ENCODE peak calls at places on chromosomes 11 and 22, in nine cellular contexts. X, N, W, L, Q, J, H, O and C are unnamed samples.

GRCh38 chr11:47186076-47186936 is at the start of gene PACSIN3:
- DNase-seq in X (peak), N (peak), W (peak), L (no peak), Q (peak), J (peak), H (peak), O (peak), C (peak)

GRCh38 chr11:86617502-86617901 is 54.9 kb downstream of the ME3 start:
- DNase-seq in X (no peak), N (no peak), W (peak), L (no peak), Q (no peak), J (no peak), H (no peak), O (no peak), C (no peak)

GRCh38 chr11:107999759-108000455 is 8.8 kb upstream of the CUL5 start:
- DNase-seq in X (no peak), N (peak), W (peak), L (no peak), Q (no peak), J (no peak), H (no peak), O (peak), C (peak)

GRCh38 chr11:33294797-33295196 is 37.6 kb downstream of the HIPK3 start:
- DNase-seq in X (no peak), N (no peak), W (no peak), L (no peak), Q (no peak), J (no peak), H (no peak), O (no peak), C (no peak)

GRCh38 chr22:38967451-38968450 is 10.3 kb downstream of the APOBEC3A start:
- DNase-seq in X (no peak), N (no peak), W (no peak), L (no peak), Q (no peak), J (peak), H (peak), O (no peak), C (no peak)

GRCh38 chr11:124581817-124582216 is 12.0 kb downstream of the OR8A1 start:
- DNase-seq in X (no peak), N (no peak), W (no peak), L (no peak), Q (no peak), J (no peak), H (no peak), O (peak), C (no peak)

GRCh38 chr11:96704847-96705246 is 315.0 kb downstream of the JRKL start:
- DNase-seq in X (no peak), N (no peak), W (peak), L (no peak), Q (no peak), J (no peak), H (no peak), O (peak), C (no peak)

GRCh38 chr11:112298535-112298934 is 37.9 kb upstream of the PLET1 start:
- DNase-seq in X (no peak), N (no peak), W (no peak), L (no peak), Q (no peak), J (peak), H (no peak), O (no peak), C (no peak)

GRCh38 chr11:74870485-74870884 is 78.4 kb downstream of the XRRA1 start:
- DNase-seq in X (no peak), N (peak), W (peak), L (no peak), Q (no peak), J (no peak), H (no peak), O (peak), C (no peak)

GRCh38 chr11:104916442-104916841 is 18.2 kb upstream of the CASP12 start:
- DNase-seq in X (no peak), N (no peak), W (peak), L (no peak), Q (no peak), J (no peak), H (no peak), O (no peak), C (no peak)

GRCh38 chr22:30486661-30487115 is 14.9 kb upstream of the SEC14L3 start:
- DNase-seq in X (no peak), N (no peak), W (no peak), L (no peak), Q (no peak), J (no peak), H (no peak), O (no peak), C (no peak)

GRCh38 chr11:78268516-78269410 is 80.0 kb downstream of the USP35 start:
- DNase-seq in X (no peak), N (no peak), W (peak), L (no peak), Q (peak), J (no peak), H (no peak), O (peak), C (no peak)

GRCh38 chr11:41392591-41392990 is 66.9 kb downstream of the LRRC4C start:
- DNase-seq in X (no peak), N (no peak), W (no peak), L (no peak), Q (no peak), J (no peak), H (no peak), O (no peak), C (no peak)

GRCh38 chr11:123129920-123130319 is 65.1 kb downstream of the CLMP start:
- DNase-seq in X (no peak), N (peak), W (peak), L (no peak), Q (no peak), J (no peak), H (no peak), O (peak), C (no peak)

GRCh38 chr11:125072210-125072960 is 9.3 kb downstream of the SLC37A2 start:
- DNase-seq in X (no peak), N (no peak), W (no peak), L (no peak), Q (peak), J (peak), H (peak), O (no peak), C (no peak)

GRCh38 chr22:40403651-40404050 is 33.3 kb downstream of the SGSM3 start:
- DNase-seq in X (no peak), N (no peak), W (no peak), L (no peak), Q (no peak), J (no peak), H (no peak), O (no peak), C (no peak)

GRCh38 chr11:106503901-106504300 is 426.4 kb downstream of the AASDHPPT start:
- DNase-seq in X (no peak), N (no peak), W (no peak), L (no peak), Q (no peak), J (no peak), H (no peak), O (peak), C (no peak)

GRCh38 chr22:45334068-45334467 is 24.3 kb downstream of the FAM118A start:
- DNase-seq in X (no peak), N (peak), W (no peak), L (no peak), Q (no peak), J (no peak), H (no peak), O (no peak), C (peak)

GRCh38 chr11:63768232-63769043 is at the start of gene ZFTA:
- DNase-seq in X (peak), N (peak), W (peak), L (peak), Q (peak), J (peak), H (peak), O (peak), C (peak)

GRCh38 chr11:128642571-128642970 is 51.3 kb upstream of the FLI1 start:
- DNase-seq in X (no peak), N (no peak), W (no peak), L (no peak), Q (no peak), J (no peak), H (no peak), O (no peak), C (no peak)

GRCh38 chr11:17765381-17766359 is 31.1 kb downstream of the KCNC1 start:
- DNase-seq in X (no peak), N (no peak), W (no peak), L (no peak), Q (no peak), J (no peak), H (peak), O (no peak), C (no peak)

GRCh38 chr11:65488273-65489058 is 10.4 kb upstream of the MALAT1 start:
- DNase-seq in X (no peak), N (peak), W (peak), L (peak), Q (peak), J (peak), H (no peak), O (peak), C (no peak)

GRCh38 chr11:70716986-70717775 is 318.9 kb downstream of the CTTN start:
- DNase-seq in X (no peak), N (no peak), W (no peak), L (no peak), Q (no peak), J (no peak), H (no peak), O (no peak), C (no peak)

GRCh38 chr11:1875093-1875785 is 16.5 kb downstream of the PRR33 start:
- DNase-seq in X (no peak), N (no peak), W (no peak), L (peak), Q (peak), J (no peak), H (peak), O (no peak), C (no peak)

GRCh38 chr11:121625784-121626506 is 173.2 kb upstream of the SORL1-AS1 start:
- DNase-seq in X (no peak), N (no peak), W (peak), L (no peak), Q (no peak), J (no peak), H (no peak), O (peak), C (no peak)

GRCh38 chr11:12240669-12241068 is 130.3 kb downstream of the MICAL2 start:
- DNase-seq in X (no peak), N (no peak), W (no peak), L (no peak), Q (no peak), J (no peak), H (no peak), O (no peak), C (no peak)

GRCh38 chr22:25598609-25599008 is 34.1 kb downstream of the GRK3 start:
- DNase-seq in X (no peak), N (no peak), W (no peak), L (no peak), Q (no peak), J (no peak), H (no peak), O (no peak), C (no peak)

GRCh38 chr11:14444441-14445189 is 55.0 kb downstream of the COPB1 start:
- DNase-seq in X (no peak), N (no peak), W (no peak), L (no peak), Q (no peak), J (no peak), H (no peak), O (no peak), C (no peak)

GRCh38 chr22:48287031-48287430 is 1524.6 kb downstream of the TBC1D22A start:
- DNase-seq in X (no peak), N (no peak), W (no peak), L (no peak), Q (no peak), J (no peak), H (no peak), O (no peak), C (no peak)

GRCh38 chr22:38696606-38697005 is 4.1 kb downstream of the JOSD1 start:
- DNase-seq in X (no peak), N (peak), W (peak), L (no peak), Q (no peak), J (no peak), H (no peak), O (peak), C (peak)

GRCh38 chr11:12087075-12087775 is 23.2 kb upstream of the MICAL2 start:
- DNase-seq in X (peak), N (peak), W (peak), L (peak), Q (no peak), J (no peak), H (peak), O (peak), C (peak)

GRCh38 chr11:126211236-126212088 is at the start of the genes FAM118B and RPUSD4:
- DNase-seq in X (peak), N (peak), W (peak), L (peak), Q (peak), J (peak), H (peak), O (peak), C (peak)
- H3K27ac ChIP-seq in X (peak), N (peak), W (peak), L (peak), Q (peak), J (peak), H (no peak), O (peak), C (peak)

GRCh38 chr22:20244250-20244648 is 23.9 kb downstream of the RTN4R start:
- DNase-seq in X (no peak), N (no peak), W (no peak), L (no peak), Q (no peak), J (no peak), H (no peak), O (no peak), C (no peak)
- H3K27ac ChIP-seq in X (peak), N (no peak), W (no peak), L (no peak), Q (no peak), J (no peak), H (peak), O (no peak), C (peak)

DNA sequence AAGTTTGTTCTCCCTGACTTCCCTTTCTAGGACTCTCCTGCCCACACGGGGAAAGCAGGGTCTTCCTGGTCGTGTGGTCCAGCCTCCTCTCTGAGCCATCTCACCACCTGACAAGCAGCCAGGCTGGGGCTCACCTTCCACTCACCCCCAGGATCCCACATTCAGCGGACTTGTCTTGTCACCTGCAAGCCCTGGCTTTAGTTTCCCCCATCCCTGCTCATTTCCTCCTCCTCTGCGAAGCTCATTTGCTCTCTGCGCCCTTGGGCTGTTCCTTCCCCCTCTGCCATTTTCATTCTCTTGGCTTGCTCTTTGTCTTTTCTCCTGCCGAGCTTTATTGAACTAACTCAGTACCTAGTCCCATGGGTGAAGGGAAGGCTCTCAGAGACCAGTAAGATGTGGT is 1.9 kb downstream of the ST14 start:
- DNase-seq in X (no peak), N (no peak), W (no peak), L (no peak), Q (no peak), J (no peak), H (no peak), O (no peak), C (no peak)
- H3K27ac ChIP-seq in X (no peak), N (no peak), W (no peak), L (no peak), Q (no peak), J (no peak), H (no peak), O (no peak), C (no peak)

DNA sequence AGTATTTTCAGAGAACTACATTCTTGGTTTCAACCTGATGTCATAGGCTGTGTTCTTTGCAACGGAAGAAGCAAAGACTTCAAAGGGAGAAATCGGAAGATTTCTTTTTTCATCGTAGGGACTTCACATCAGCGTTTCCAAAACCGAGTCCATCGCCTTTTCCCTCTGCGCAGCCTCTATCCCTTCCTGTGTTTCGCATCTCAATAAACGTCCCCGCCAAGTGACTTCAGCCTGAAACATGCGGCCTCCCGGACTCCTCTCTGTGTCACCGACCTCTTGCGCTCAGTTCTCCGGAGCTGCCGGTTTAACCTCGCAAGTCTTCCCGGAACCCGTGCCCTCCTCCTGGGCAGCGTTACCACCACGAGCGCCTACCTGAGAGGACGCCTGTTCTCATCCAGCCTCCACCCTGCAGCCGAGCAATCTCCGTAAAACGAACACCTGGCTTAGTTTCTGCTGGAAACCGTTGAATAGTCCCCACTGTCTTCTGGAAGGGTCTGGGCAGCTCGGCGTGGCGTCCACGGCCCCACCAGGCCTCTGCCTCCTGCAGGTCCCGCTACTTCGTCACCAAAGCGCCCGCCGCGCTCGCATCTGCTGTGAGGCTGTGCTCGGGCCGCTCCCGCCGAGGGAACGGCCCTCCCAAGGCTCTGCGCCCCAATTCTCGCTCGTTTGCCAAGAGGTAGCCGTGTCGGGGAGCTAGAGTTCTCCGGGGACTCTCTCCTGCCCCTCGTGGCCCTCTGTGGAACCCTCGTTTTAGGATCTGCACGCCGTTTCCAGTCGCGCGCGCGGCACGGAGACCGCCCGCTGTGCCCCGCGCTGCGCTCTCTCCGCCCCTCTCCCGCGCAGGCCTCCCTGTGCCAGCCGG is at the start of gene GLB1L3:
- DNase-seq in X (peak), N (peak), W (peak), L (no peak), Q (no peak), J (peak), H (peak), O (no peak), C (peak)
- H3K27ac ChIP-seq in X (peak), N (peak), W (no peak), L (no peak), Q (no peak), J (no peak), H (no peak), O (no peak), C (no peak)

DNA sequence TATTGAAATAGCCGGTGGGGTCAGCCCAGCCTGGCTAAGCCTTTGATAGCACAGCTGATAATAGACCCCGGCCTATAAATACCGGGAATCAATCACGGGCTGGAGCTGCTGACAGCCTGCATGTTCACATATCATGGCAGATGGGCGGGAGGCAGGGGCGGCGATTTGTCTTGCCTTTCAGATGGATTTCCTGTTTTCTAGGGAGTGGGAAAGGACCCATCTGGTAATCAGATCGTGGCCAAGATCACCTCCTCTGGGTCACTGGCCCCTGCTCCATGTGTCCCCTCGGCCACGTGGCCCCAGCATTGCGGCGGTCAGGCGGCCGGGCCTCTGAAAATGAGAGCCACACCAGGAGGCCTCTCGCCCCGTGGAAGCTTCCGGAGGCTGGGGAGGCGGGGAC is 36.5 kb downstream of the SMIM38 start:
- DNase-seq in X (no peak), N (no peak), W (no peak), L (no peak), Q (no peak), J (no peak), H (no peak), O (no peak), C (no peak)
- H3K27ac ChIP-seq in X (no peak), N (no peak), W (no peak), L (no peak), Q (no peak), J (no peak), H (no peak), O (no peak), C (no peak)

DNA sequence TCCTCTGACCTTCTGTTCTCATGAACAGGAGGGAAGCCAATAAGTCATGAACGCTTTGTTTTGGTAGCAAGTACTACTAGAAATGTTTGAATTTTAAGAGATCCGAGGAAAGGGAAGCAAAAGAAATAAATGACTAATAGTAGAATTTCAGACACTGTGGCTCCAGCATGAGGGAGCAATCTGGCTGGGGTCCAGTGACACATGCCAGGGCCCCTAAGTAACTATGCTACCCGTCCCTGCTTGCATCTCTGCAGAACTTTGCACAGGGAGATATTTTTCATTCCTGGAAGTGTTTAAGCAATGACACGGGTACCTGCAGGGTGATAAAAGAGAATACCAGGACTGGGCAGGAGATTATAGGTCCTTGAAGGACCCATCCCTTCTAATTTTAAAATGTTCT is 7.3 kb upstream of the ADAMTS8 start:
- DNase-seq in X (no peak), N (peak), W (peak), L (no peak), Q (no peak), J (no peak), H (no peak), O (no peak), C (no peak)
- H3K27ac ChIP-seq in X (no peak), N (no peak), W (peak), L (no peak), Q (no peak), J (no peak), H (no peak), O (no peak), C (peak)

GRCh38 chr22:21837184-21837979 is 30.1 kb downstream of the MAPK1 start:
- DNase-seq in X (no peak), N (peak), W (peak), L (no peak), Q (no peak), J (no peak), H (no peak), O (peak), C (peak)
- H3K27ac ChIP-seq in X (no peak), N (peak), W (peak), L (peak), Q (peak), J (no peak), H (no peak), O (peak), C (peak)